ENCODE peak calls at places on chromosomes 16 and 17, in four cellular contexts. Q, L, U and E are unnamed samples.

GRCh38 chr17:8794636-8795035 is 4.5 kb downstream of the MFSD6L start:
- DNase-seq in Q (no peak), L (no peak), U (no peak), E (no peak)

GRCh38 chr17:81385320-81386111 is 9.7 kb upstream of the BAHCC1 start:
- DNase-seq in Q (no peak), L (peak), U (peak), E (no peak)

GRCh38 chr16:27434141-27435051 is 32.4 kb downstream of the IL21R start:
- DNase-seq in Q (no peak), L (no peak), U (no peak), E (no peak)

GRCh38 chr16:77600555-77600954 is 121.8 kb upstream of the NUDT7 start:
- DNase-seq in Q (no peak), L (no peak), U (no peak), E (no peak)

GRCh38 chr16:57530104-57530522 is 6.3 kb downstream of the CCDC102A start:
- DNase-seq in Q (no peak), L (peak), U (peak), E (no peak)

GRCh38 chr16:64627288-64627687 is 494.6 kb downstream of the CDH11 start:
- DNase-seq in Q (no peak), L (no peak), U (no peak), E (no peak)

GRCh38 chr16:48511716-48512115 is 98.3 kb downstream of the N4BP1 start:
- DNase-seq in Q (no peak), L (no peak), U (no peak), E (no peak)

GRCh38 chr17:47305302-47305923 is 18.3 kb upstream of the EFCAB13 start:
- DNase-seq in Q (peak), L (no peak), U (no peak), E (no peak)

GRCh38 chr16:50303605-50304466 is 37.5 kb downstream of the ADCY7 start:
- DNase-seq in Q (no peak), L (no peak), U (peak), E (no peak)

GRCh38 chr17:28043296-28043695 is 819 bp downstream of the NLK start:
- DNase-seq in Q (no peak), L (no peak), U (no peak), E (peak)

GRCh38 chr16:65068151-65068740 is 53.6 kb downstream of the CDH11 start:
- DNase-seq in Q (no peak), L (no peak), U (no peak), E (no peak)

GRCh38 chr16:85834741-85835140 is 35.2 kb downstream of the COX4I1 start:
- DNase-seq in Q (no peak), L (no peak), U (no peak), E (no peak)

GRCh38 chr16:65336169-65336568 is 214.3 kb upstream of the CDH11 start:
- DNase-seq in Q (no peak), L (no peak), U (no peak), E (no peak)

GRCh38 chr16:4846503-4846900 is 586 bp downstream of the GLYR1 start:
- DNase-seq in Q (peak), L (peak), U (peak), E (peak)

GRCh38 chr17:142102-142661 is 4.8 kb downstream of the SCGB1C2 start:
- DNase-seq in Q (peak), L (no peak), U (peak), E (peak)

GRCh38 chr17:78284146-78284545 is 52.7 kb downstream of the TMEM235 start:
- DNase-seq in Q (peak), L (no peak), U (no peak), E (no peak)

GRCh38 chr17:66841328-66841727 is 6.4 kb downstream of the CACNG5 start:
- DNase-seq in Q (no peak), L (no peak), U (no peak), E (no peak)

GRCh38 chr16:4051591-4051990 is 64.7 kb downstream of the ADCY9 start:
- DNase-seq in Q (no peak), L (no peak), U (no peak), E (no peak)

GRCh38 chr17:67717192-67717623 is 528 bp upstream of the NOL11 start:
- DNase-seq in Q (no peak), L (no peak), U (no peak), E (no peak)

GRCh38 chr16:51982715-51983680 is 563.9 kb downstream of the TOX3 start:
- DNase-seq in Q (peak), L (peak), U (no peak), E (peak)

GRCh38 chr17:56373981-56374380 is 219.5 kb upstream of the NOG start:
- DNase-seq in Q (no peak), L (no peak), U (no peak), E (no peak)

GRCh38 chr17:39636927-39637736 is at the start of gene STARD3:
- DNase-seq in Q (peak), L (peak), U (peak), E (peak)
- TF ChIP-seq POLR2A in Q (peak), L (peak), U (peak), E (peak)

GRCh38 chr16:647173-647902 is 1.8 kb upstream of the WDR90 start:
- DNase-seq in Q (no peak), L (peak), U (no peak), E (no peak)
- TF ChIP-seq POLR2A in Q (no peak), L (peak), U (no peak), E (no peak)

GRCh38 chr16:69925311-69925710 is 25.8 kb upstream of the CLEC18A start:
- DNase-seq in Q (no peak), L (no peak), U (no peak), E (no peak)

GRCh38 chr16:69924041-69924775 is 26.9 kb upstream of the CLEC18A start:
- DNase-seq in Q (no peak), L (no peak), U (no peak), E (no peak)

GRCh38 chr16:69927056-69927757 is 23.9 kb upstream of the CLEC18A start:
- DNase-seq in Q (no peak), L (no peak), U (peak), E (no peak)

GRCh38 chr16:69926241-69926640 is 24.9 kb upstream of the CLEC18A start:
- DNase-seq in Q (no peak), L (no peak), U (no peak), E (no peak)

DNA sequence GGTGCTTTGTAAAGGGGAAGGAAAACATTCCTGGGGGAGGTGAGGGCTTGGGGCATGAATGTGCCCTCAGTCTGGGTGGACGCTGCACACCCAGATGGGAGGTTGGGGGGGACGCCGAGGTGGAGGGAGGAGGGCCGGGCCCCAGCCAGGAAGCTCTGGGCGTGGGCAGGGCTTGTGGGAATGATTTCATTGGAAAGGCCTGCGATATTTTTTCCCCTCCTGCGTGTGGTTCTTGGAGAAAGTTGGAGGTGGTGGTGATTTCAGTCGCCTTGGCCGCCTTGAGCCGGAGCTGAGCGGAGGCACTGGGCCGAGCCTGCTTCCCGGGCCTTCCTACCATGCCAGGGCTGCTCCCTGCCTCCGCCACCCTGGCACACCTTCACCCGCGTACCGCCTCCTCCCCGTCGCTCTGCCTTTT is 26.4 kb upstream of the CLEC18A start:
- DNase-seq in Q (no peak), L (no peak), U (peak), E (no peak)
- TF ChIP-seq POLR2A in Q (no peak), L (no peak), U (peak), E (no peak)

GRCh38 chr16:2531371-2531695 is at the start of gene CEMP1:
- DNase-seq in Q (no peak), L (no peak), U (no peak), E (no peak)

GRCh38 chr16:2532494-2533141 is 1.4 kb upstream of the CEMP1 start:
- DNase-seq in Q (no peak), L (peak), U (peak), E (peak)

GRCh38 chr16:2530629-2531318 is 434 bp downstream of the CEMP1 start:
- DNase-seq in Q (no peak), L (no peak), U (peak), E (no peak)

GRCh38 chr16:2529961-2530628 is 1.1 kb downstream of the CEMP1 start:
- DNase-seq in Q (no peak), L (no peak), U (no peak), E (no peak)

GRCh38 chr16:2531696-2532493 is 687 bp upstream of the CEMP1 start:
- DNase-seq in Q (peak), L (peak), U (peak), E (peak)
- TF ChIP-seq POLR2A in Q (peak), L (peak), U (peak), E (peak)

GRCh38 chr17:40107266-40107980 is 7.0 kb upstream of the NR1D1 start:
- DNase-seq in Q (no peak), L (no peak), U (peak), E (no peak)
- TF ChIP-seq POLR2A in Q (no peak), L (no peak), U (no peak), E (no peak)

GRCh38 chr16:790086-790485 is 1.7 kb downstream of the CHTF18 start:
- DNase-seq in Q (no peak), L (no peak), U (no peak), E (no peak)

GRCh38 chr16:789451-789850 is 1.0 kb downstream of the CHTF18 start:
- DNase-seq in Q (no peak), L (no peak), U (no peak), E (no peak)

GRCh38 chr16:787978-788398 is at the start of gene RPUSD1:
- DNase-seq in Q (no peak), L (no peak), U (no peak), E (peak)

GRCh38 chr16:787261-787966 is 767 bp downstream of the RPUSD1 start:
- DNase-seq in Q (no peak), L (peak), U (no peak), E (no peak)

GRCh38 chr16:788399-789126 is at the start of gene CHTF18:
- DNase-seq in Q (peak), L (peak), U (peak), E (peak)
- TF ChIP-seq POLR2A in Q (peak), L (no peak), U (no peak), E (peak)

GRCh38 chr16:56451753-56452689 is 667 bp downstream of the OGFOD1 start:
- DNase-seq in Q (peak), L (peak), U (no peak), E (peak)

GRCh38 chr16:56448005-56448404 is 3.1 kb downstream of the NUDT21 start:
- DNase-seq in Q (no peak), L (no peak), U (no peak), E (no peak)

GRCh38 chr16:56450275-56450889 is 750 bp downstream of the NUDT21 start:
- DNase-seq in Q (peak), L (no peak), U (no peak), E (peak)

DNA sequence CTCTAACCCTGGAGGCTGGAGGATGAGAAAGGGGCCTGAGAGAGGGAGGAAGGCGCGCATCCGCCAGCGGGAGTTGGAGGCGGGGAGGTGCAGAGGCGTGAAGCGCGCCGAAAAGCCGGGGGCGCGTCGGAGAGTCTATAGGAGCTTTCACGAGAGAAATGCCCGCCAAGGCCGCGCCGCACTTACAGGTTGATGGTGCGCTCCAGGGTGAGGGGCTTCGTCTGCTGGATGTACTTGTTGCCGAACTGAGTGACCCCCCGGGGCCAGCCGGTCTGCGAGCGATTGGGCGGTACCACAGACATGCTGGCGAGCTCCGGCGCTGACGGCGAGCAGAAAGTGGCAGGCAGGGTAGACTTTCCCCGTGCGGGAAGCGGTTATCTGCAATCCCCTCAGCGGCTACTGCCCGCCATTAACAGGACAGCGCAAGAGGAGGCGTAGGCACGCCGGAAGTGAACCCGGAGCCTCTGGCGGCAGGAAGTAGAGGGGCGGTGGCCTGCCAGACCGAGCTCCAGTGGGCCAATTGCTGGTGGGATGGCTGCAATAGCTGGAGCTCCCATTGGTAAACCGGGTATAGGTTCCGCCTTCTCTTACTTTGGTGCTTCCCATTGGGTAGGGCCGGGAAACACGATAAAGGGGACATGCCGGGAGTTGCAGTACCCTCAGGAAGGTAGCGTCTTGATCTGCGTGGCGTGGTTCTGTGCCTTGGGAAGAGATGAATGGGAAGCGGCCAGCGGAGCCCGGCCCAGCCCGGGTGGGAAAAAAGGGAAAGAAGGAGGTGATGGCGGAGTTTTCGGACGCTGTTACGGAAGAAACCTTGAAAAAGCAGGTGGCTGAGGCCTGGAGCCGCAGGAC is at the start of the genes NUDT21 and OGFOD1:
- DNase-seq in Q (peak), L (peak), U (peak), E (peak)
- TF ChIP-seq POLR2A in Q (peak), L (peak), U (peak), E (peak)

DNA sequence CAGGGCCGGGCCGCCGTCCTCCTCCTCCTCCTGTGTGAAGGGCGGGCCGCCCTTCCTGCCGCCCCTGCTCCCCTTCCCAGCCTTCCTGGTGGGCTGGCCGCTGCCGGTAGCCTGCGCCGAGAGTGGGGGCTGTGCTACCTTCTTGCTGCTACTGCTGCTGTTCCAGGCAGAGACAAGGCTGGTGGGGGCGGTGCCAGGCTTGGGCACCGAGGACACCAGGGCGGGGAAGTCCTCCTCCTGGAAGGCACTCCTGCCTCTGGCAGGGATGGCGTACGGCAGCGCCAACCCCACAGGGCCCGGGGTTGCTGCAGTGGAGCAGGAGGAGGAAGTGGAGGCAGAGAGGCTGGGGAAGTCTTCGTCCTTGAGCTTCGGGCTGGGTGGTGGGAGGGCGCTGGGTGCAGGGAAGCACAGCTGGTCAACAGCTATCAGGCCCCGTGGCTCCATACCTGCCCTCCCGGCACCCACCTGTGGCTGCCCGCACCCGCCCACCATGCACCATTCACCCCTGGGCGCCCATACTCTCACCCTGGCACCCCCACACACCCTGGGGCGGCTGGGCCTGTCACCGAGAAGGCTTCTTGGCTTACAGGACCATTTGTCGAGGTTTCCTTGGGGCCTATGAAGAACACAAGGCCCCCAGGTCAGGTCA is 9.6 kb downstream of the ZNF598 start:
- DNase-seq in Q (no peak), L (no peak), U (no peak), E (no peak)
- TF ChIP-seq POLR2A in Q (no peak), L (no peak), U (no peak), E (no peak)

GRCh38 chr17:35847633-35848373 is 20.9 kb downstream of the HEATR9 start:
- DNase-seq in Q (no peak), L (no peak), U (no peak), E (no peak)
- TF ChIP-seq POLR2A in Q (no peak), L (no peak), U (no peak), E (no peak)